ENCODE peak calls at places on chromosomes 13 and 19, in ten cellular contexts. H is cardiac fibroblast; V is CD8-positive, alpha-beta T cell; B is bronchial epithelial cell; J is choroid plexus epithelial cell; W is heart right ventricle; P is heart left ventricle; N is thyroid gland; F is BE2C; M is AG04450. A is an unnamed sample.

GRCh38 chr19:4084547-4084877 is 17.8 kb upstream of the ZBTB7A start:
- DNase-seq in H (no peak), V (no peak), B (no peak), J (no peak), W (no peak), P (no peak), N (no peak), F (no peak), M (no peak), A (peak; percentile 39)

GRCh38 chr13:20525144-20525600 is 485 bp downstream of the CRYL1 start:
- DNase-seq in H (peak; percentile 20), V (no peak), B (peak; percentile 4), J (no peak), W (no peak), P (peak; percentile 40), N (peak; percentile 38), F (no peak), M (no peak), A (no peak)

GRCh38 chr19:5397804-5398692 is 57.2 kb upstream of the ZNRF4 start:
- DNase-seq in H (no peak), V (no peak), B (no peak), J (peak; percentile 8), W (no peak), P (no peak), N (no peak), F (peak; percentile 45), M (no peak), A (no peak)

GRCh38 chr19:50838239-50838638 is 4.9 kb upstream of the KLK15 start:
- DNase-seq in H (peak; percentile 10), V (no peak), B (no peak), J (peak; percentile 5), W (no peak), P (no peak), N (peak; percentile 28), F (no peak), M (no peak), A (peak; percentile 90)

GRCh38 chr13:106919093-106919492 is 351.2 kb upstream of the ARGLU1 start:
- DNase-seq in H (peak; percentile 7), V (no peak), B (no peak), J (peak; percentile 51), W (no peak), P (no peak), N (peak; percentile 31), F (no peak), M (no peak), A (no peak)

GRCh38 chr19:31436121-31436776 is 87.0 kb upstream of the TSHZ3 start:
- DNase-seq in H (peak; percentile 78), V (no peak), B (no peak), J (peak; percentile 66), W (no peak), P (no peak), N (no peak), F (no peak), M (no peak), A (peak; percentile 78)

GRCh38 chr19:33303791-33304759 is 1.7 kb upstream of the CEBPA start:
- DNase-seq in H (peak; percentile 11), V (no peak), B (no peak), J (no peak), W (no peak), P (peak; percentile 24), N (peak; percentile 47), F (no peak), M (no peak), A (peak; percentile 87)

GRCh38 chr19:35216833-35217707 is 11.5 kb downstream of the FAM187B start:
- DNase-seq in H (no peak), V (no peak), B (peak; percentile 5), J (no peak), W (peak; percentile 49), P (peak; percentile 37), N (peak; percentile 5), F (no peak), M (no peak), A (no peak)

GRCh38 chr19:28500319-28500718 is 712.6 kb downstream of the UQCRFS1 start:
- DNase-seq in H (peak; percentile 11), V (no peak), B (no peak), J (no peak), W (no peak), P (no peak), N (no peak), F (no peak), M (no peak), A (no peak)

GRCh38 chr13:22940736-22941135 is 240.0 kb upstream of the SGCG start:
- DNase-seq in H (no peak), V (no peak), B (no peak), J (no peak), W (no peak), P (no peak), N (no peak), F (no peak), M (no peak), A (no peak)

GRCh38 chr13:50580684-50581305 is 262.7 kb downstream of the DLEU7 start:
- DNase-seq in H (peak; percentile 82), V (no peak), B (peak; percentile 17), J (peak; percentile 85), W (peak; percentile 40), P (no peak), N (no peak), F (no peak), M (peak; percentile 51), A (no peak)

GRCh38 chr19:44747739-44748425 is 626 bp upstream of the BCL3 start:
- DNase-seq in H (peak; percentile 72), V (peak; percentile 29), B (peak; percentile 52), J (peak; percentile 68), W (peak; percentile 69), P (peak; percentile 79), N (peak; percentile 76), F (peak; percentile 83), M (no peak), A (peak; percentile 91)

GRCh38 chr13:28161370-28161769 is 23.0 kb downstream of the PAN3 start:
- DNase-seq in H (peak; percentile 34), V (no peak), B (peak; percentile 26), J (peak; percentile 45), W (no peak), P (no peak), N (no peak), F (no peak), M (no peak), A (no peak)

GRCh38 chr13:36453518-36453917 is 21.2 kb downstream of the CCNA1 start:
- DNase-seq in H (peak; percentile 55), V (no peak), B (peak; percentile 28), J (peak; percentile 59), W (no peak), P (no peak), N (no peak), F (no peak), M (no peak), A (no peak)
- TF ChIP-seq CTCF in H (peak; percentile 45), V (no peak), B (peak; percentile 43), J (peak; percentile 61), W (peak; percentile 47), P (peak; percentile 47), N (no peak), F (no peak), M (peak; percentile 19), A (peak; percentile 51)

DNA sequence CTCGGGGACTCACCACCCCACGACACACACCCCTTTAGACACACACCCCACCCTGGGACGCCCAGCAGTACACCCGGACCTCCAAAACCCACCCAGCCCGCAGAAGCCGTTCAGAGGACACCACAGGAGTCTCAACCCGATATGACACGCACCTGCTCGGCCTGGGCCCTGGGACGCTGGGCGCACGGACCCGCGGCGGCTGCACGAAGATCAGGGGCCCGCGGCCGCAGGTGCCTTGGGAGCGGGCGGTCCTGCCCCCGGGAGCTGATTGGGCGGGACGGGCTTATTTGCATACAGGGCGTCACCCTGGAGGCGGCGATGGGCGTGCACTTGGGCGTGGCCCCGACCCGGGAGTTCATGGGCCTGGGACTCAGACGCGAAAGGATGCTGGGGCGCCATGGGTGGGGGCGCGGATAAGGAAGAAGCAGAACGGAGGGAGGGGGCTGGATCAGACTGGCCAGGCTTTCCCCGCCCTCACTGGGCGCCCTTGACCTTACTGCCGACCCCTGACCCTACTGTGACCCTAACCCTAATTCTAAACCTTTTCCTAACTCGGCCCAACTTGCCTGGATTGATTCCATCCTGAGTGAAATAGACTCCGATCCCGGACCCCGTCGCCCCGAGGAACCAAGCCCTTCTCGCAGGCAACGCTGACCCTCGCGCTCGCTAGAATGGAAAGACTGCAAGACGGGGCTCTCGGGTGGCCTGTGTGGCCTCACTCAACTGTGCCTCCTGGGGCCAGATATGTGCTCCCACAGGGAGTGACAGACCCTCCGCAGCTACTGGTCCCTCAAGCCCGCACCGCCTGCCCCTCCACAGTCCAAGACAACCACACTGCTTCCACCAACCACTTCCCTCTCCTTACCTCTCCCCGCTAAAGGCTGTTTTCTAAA is at the start of gene MEF2B:
- DNase-seq in H (peak; percentile 58), V (peak; percentile 62), B (peak; percentile 47), J (peak; percentile 74), W (peak; percentile 80), P (peak; percentile 79), N (peak; percentile 82), F (peak; percentile 95), M (no peak), A (peak; percentile 97)
- H3K4me3 ChIP-seq in H (no peak within 1 kb of the TSS), V (peak within 1 kb of the TSS; percentile 39), B (no peak within 1 kb of the TSS), J (peak within 1 kb of the TSS; percentile 42), W (peak within 1 kb of the TSS; percentile 16), P (no peak within 1 kb of the TSS), N (no peak within 1 kb of the TSS), F (peak within 1 kb of the TSS; percentile 17), M (peak within 1 kb of the TSS; percentile 39), A (peak within 1 kb of the TSS; percentile 30)

GRCh38 chr13:114314074-114314912 is at the start of gene CHAMP1:
- DNase-seq in H (peak; percentile 95), V (peak; percentile 84), B (peak; percentile 84), J (peak; percentile 97), W (peak; percentile 95), P (peak; percentile 96), N (peak; percentile 97), F (peak; percentile 97), M (peak; percentile 87), A (peak; percentile 98)
- TF ChIP-seq CTCF in H (no peak), V (no peak), B (no peak), J (no peak), W (no peak), P (no peak), N (no peak), F (no peak), M (no peak), A (no peak)

GRCh38 chr19:47037766-47038165 is 10.7 kb downstream of the TMEM160 start:
- DNase-seq in H (no peak), V (no peak), B (no peak), J (no peak), W (no peak), P (no peak), N (no peak), F (no peak), M (no peak), A (peak; percentile 80)

GRCh38 chr19:47035495-47036232 is 12.8 kb downstream of the TMEM160 start:
- DNase-seq in H (peak; percentile 84), V (peak; percentile 96), B (peak; percentile 97), J (peak; percentile 81), W (peak; percentile 82), P (peak; percentile 84), N (peak; percentile 84), F (peak; percentile 85), M (peak; percentile 47), A (peak; percentile 99)

GRCh38 chr19:47032171-47032811 is 12.7 kb downstream of the NPAS1 start:
- DNase-seq in H (no peak), V (peak; percentile 51), B (peak; percentile 40), J (peak; percentile 34), W (no peak), P (no peak), N (peak; percentile 67), F (peak; percentile 56), M (no peak), A (peak; percentile 92)

GRCh38 chr19:47036233-47036651 is 12.2 kb downstream of the TMEM160 start:
- DNase-seq in H (no peak), V (no peak), B (peak; percentile 37), J (no peak), W (no peak), P (no peak), N (peak; percentile 8), F (peak; percentile 65), M (no peak), A (no peak)

GRCh38 chr19:47035127-47035494 is 13.3 kb downstream of the TMEM160 start:
- DNase-seq in H (no peak), V (no peak), B (no peak), J (peak; percentile 11), W (no peak), P (no peak), N (no peak), F (no peak), M (no peak), A (peak; percentile 62)
- H3K4me3 ChIP-seq in H (no peak overlapping the region), V (peak overlapping the region; percentile 58), B (peak overlapping the region; percentile 52), J (no peak overlapping the region), W (no peak overlapping the region), P (no peak overlapping the region), N (no peak overlapping the region), F (peak overlapping the region; percentile 67), M (peak overlapping the region; percentile 58), A (peak overlapping the region; percentile 74)